ENCODE peak calls at places on chromosomes 2 and 18, in six cellular contexts. S is AG04450, T is aorta, B is lung, C is endodermal cell, H is ovary. J is an unnamed sample.

GRCh38 chr18:2910261-2910660 is 63.5 kb downstream of the EMILIN2 start:
- DNase-seq in B (no peak), S (no peak), H (no peak), C (no peak), T (no peak), J (peak; percentile 86)

GRCh38 chr2:172416447-172417058 is 10.8 kb upstream of the ITGA6 start:
- DNase-seq in T (no peak), S (no peak), C (no peak), B (no peak), H (no peak), J (no peak)

GRCh38 chr2:206031162-206031784 is 54.7 kb downstream of the INO80D start:
- DNase-seq in H (no peak), C (no peak), S (no peak), B (no peak), T (no peak), J (no peak)

GRCh38 chr2:92073036-92073814 is 2798.0 kb upstream of the TEKT4 start:
- DNase-seq in H (peak; percentile 11), T (peak; percentile 64), C (peak; percentile 9), S (no peak), B (no peak), J (peak; percentile 70)

GRCh38 chr18:44733069-44733753 is 52.5 kb downstream of the SETBP1 start:
- DNase-seq in S (peak; percentile 44), T (no peak), H (no peak), C (no peak), B (peak; percentile 37), J (no peak)

GRCh38 chr2:201257941-201258665 is 2.2 kb upstream of the CASP8 start:
- DNase-seq in C (peak; percentile 75), S (no peak), T (peak; percentile 82), H (peak; percentile 64), B (peak; percentile 93), J (no peak)

GRCh38 chr2:217947341-217948316 is 55.2 kb downstream of the TNS1 start:
- DNase-seq in S (no peak), T (no peak), C (peak; percentile 87), H (peak; percentile 29), B (no peak), J (no peak)

GRCh38 chr2:134436706-134437105 is 182.8 kb downstream of the MGAT5 start:
- DNase-seq in T (no peak), C (no peak), B (no peak), S (no peak), H (no peak), J (no peak)

GRCh38 chr18:29644276-29644675 is 1398.3 kb downstream of the DSC3 start:
- DNase-seq in B (no peak), C (no peak), H (no peak), T (no peak), S (no peak), J (no peak)

GRCh38 chr18:21038201-21038600 is 73.4 kb downstream of the ROCK1 start:
- DNase-seq in T (no peak), C (no peak), H (no peak), S (no peak), B (no peak), J (no peak)

DNA sequence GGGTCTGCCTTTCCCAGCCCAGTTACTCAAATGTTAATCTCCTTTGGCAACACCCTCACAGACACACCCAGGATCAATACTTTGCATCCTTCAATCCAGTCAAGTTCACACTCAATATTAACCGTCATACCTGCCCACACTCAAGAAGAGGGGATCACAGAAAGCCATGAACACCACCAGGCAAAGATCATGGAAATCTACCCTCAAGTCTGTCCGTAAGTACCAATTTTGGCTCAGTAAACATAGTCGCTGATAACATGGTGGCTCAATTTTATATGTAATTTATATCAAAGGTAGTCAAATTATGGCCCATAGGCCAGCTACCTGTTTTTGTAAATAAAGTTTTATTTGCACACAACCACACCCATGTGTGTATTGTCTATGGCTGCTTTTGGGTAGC is 102.3 kb upstream of the MAP2 start:
- DNase-seq in B (no peak), C (no peak), H (no peak), S (no peak), T (no peak), J (no peak)
- H3K9me3 ChIP-seq in B (no peaks in the 10 kb centered on the region), C (no peaks in the 10 kb centered on the region), H (no peaks in the 10 kb centered on the region), S (no peaks in the 10 kb centered on the region), T (no peaks in the 10 kb centered on the region), J (no peaks in the 10 kb centered on the region)

GRCh38 chr18:5992381-5992780 is 97.1 kb upstream of the TMEM200C start:
- DNase-seq in S (no peak), T (no peak), B (no peak), C (peak; percentile 17), H (no peak), J (peak; percentile 65)
- H3K9me3 ChIP-seq in S (no peaks in the 10 kb centered on the region), T (no peaks in the 10 kb centered on the region), B (no peaks in the 10 kb centered on the region), C (no peaks in the 10 kb centered on the region), H (no peaks in the 10 kb centered on the region), J (no peaks in the 10 kb centered on the region)

GRCh38 chr2:123768233-123768632 is 256.9 kb upstream of the CNTNAP5 start:
- DNase-seq in S (no peak), H (no peak), B (no peak), C (no peak), T (no peak), J (no peak)
- H3K9me3 ChIP-seq in S (peaks cover 12% of the 10 kb centered on the region), H (no peaks in the 10 kb centered on the region), B (peaks cover 5% of the 10 kb centered on the region), C (peaks cover 3% of the 10 kb centered on the region), T (no peaks in the 10 kb centered on the region), J (no peaks in the 10 kb centered on the region)

GRCh38 chr2:80889009-80889408 is 584.5 kb upstream of the LRRTM1 start:
- DNase-seq in T (no peak), S (no peak), H (no peak), C (no peak), B (no peak), J (no peak)
- H3K9me3 ChIP-seq in T (no peaks in the 10 kb centered on the region), S (peaks cover 3% of the 10 kb centered on the region), H (no peaks in the 10 kb centered on the region), C (no peaks in the 10 kb centered on the region), B (no peaks in the 10 kb centered on the region), J (no peaks in the 10 kb centered on the region)

DNA sequence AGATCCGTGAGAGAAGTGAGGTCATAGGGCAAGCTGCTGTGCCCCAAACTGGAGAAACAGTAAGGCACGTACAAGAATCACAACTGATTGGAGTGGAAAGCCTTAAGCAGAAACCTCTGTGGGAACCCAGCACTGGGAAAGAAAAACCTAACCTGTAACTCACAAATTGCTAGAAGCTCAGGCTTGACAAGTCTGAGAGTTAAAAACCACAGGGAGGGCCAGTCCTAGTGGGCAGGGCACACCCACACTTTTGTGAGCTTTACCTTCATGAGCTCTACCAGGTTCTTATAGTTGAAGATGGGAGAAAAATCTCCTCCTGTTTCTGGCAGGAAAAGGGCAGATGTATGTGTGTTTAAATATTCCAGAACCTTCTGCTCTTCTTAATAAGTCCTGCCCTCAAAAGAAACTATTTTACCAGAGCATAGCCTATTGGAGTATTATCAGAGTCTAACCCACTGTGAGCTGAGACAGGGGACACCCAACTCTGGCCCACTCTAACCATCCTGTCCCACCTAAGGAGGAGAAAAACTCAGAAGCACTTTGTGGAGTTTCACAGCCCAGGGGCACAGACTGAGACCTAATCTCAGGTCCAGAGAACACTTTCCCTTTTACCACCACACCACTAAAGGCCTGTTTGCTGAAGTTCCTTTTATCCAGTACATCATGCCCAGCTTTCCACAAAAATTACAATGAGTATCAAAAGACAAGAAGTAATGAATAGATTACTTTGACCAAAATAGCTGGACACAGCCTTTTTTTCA is 1265.7 kb upstream of the CHAC2 start:
- DNase-seq in H (no peak), B (no peak), S (no peak), T (no peak), C (no peak), J (no peak)
- H3K9me3 ChIP-seq in H (no peaks in the 10 kb centered on the region), B (no peaks in the 10 kb centered on the region), S (peaks cover 7% of the 10 kb centered on the region), T (no peaks in the 10 kb centered on the region), C (peaks cover 15% of the 10 kb centered on the region), J (no peaks in the 10 kb centered on the region)

DNA sequence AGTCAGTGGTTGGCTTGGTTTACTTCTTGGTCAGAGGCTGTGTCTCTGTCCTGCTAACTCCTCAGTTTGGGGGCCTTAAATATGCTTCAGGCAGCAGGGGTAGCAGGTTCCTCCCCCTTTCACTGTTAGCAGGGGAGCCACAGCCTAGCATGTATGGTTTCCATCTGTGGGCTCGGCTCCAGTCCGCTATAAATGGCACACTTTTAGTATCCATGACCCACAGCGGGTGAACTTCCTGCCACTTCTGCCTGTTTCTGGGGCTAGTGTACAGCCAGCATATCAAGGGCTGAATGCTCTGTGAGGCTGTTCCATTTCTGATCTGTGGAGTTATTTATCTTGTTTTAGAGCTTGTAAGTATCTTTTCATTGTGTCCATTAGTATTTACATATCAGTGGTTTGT is 58.3 kb downstream of the MRPL33 start:
- DNase-seq in T (no peak), C (no peak), S (no peak), H (no peak), B (no peak), J (no peak)
- H3K9me3 ChIP-seq in T (no peaks in the 10 kb centered on the region), C (peaks cover under 1% of the 10 kb centered on the region), S (no peaks in the 10 kb centered on the region), H (no peaks in the 10 kb centered on the region), B (no peaks in the 10 kb centered on the region), J (no peaks in the 10 kb centered on the region)

DNA sequence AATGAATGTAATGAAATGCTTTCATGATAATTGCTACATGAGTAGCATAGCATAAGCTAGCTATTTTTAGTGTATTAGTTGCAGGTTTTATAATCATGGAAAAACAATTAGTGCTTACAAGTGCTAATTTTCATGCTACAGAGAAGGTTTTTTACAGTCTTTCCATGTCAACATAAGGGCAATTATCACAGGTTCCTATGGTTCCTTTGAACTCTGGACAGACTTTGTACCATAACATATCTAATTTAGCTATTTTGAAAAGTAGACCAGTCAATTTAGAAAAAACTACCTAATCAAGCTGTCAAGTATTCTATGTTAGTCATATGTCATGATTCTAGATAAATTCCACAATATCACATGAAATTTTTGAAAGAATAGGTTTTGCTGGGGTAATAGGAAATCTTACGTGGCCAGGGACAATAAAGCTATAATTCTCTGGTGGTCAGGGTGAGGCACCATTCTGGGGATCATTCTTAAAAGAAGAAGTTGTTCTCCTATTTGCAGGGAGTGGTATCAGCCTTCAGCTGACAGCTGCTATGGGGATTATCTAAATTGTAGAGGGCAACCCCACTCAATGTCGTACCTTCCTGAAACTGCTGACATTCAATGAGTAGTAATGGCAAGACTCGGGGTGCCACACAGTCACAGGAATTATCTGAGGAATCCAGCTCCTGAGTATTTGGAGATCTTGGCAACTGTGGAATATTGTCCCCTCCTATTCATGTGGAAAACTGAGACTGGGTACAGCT is 724.0 kb upstream of the LINC00305 start:
- DNase-seq in B (no peak), S (no peak), H (no peak), T (no peak), C (no peak), J (no peak)
- H3K9me3 ChIP-seq in B (no peaks in the 10 kb centered on the region), S (peaks cover 8% of the 10 kb centered on the region), H (no peaks in the 10 kb centered on the region), T (peaks cover 2% of the 10 kb centered on the region), C (no peaks in the 10 kb centered on the region), J (no peaks in the 10 kb centered on the region)

DNA sequence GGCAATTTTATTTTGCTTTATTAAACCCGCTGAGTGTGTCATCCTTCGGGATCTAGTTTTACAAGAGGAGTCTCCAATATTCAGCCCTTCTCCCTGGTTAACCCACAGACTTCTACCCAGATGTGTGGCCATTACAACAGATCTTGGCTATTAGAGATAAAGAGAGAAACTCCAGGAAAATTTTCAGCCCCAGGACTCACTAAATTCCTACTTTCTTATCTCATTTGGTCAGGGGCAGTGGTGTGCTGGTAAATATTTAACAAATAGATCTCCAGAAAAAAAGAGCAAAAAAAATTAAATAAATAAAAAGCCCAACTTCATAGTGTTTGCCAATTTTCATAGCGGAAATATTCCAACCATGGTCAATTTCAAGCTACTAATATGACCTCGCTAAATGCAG is 168.4 kb downstream of the RND3 start:
- DNase-seq in B (no peak), S (no peak), C (no peak), H (no peak), T (no peak), J (no peak)
- H3K9me3 ChIP-seq in B (peaks cover 5% of the 10 kb centered on the region), S (no peaks in the 10 kb centered on the region), C (peaks cover 10% of the 10 kb centered on the region), H (no peaks in the 10 kb centered on the region), T (no peaks in the 10 kb centered on the region), J (peaks cover 6% of the 10 kb centered on the region)

DNA sequence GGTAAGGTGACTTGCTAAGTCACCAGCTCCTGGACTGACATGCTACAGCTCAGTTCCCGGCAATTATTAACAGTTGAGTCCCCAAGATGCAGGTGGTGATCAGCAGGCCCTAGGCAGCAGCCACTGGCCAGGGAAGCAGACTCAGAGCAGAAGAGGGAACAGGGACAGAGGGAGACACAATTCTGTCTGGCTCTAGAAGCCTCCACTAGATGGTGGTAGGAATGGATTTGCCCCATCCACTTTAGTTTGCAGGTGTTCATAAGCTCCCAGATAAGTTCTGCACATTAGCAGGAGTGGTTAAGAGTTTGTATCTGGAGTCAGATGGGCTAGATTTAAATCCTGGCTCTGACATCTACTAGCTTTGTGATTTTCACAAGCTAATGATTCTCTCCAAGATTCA is 25.5 kb upstream of the SLC1A4 start:
- DNase-seq in H (no peak), T (no peak), B (no peak), S (no peak), C (no peak), J (no peak)
- H3K9me3 ChIP-seq in H (no peaks in the 10 kb centered on the region), T (no peaks in the 10 kb centered on the region), B (no peaks in the 10 kb centered on the region), S (no peaks in the 10 kb centered on the region), C (no peaks in the 10 kb centered on the region), J (no peaks in the 10 kb centered on the region)